ENCODE peak calls at places on chromosome 10, in eight cellular contexts. Y is BE2C; N is activated naive CD8-positive, alpha-beta T cell treated with anti-CD3 and anti-CD28 coated beads for 36 hours; B is AG09319; S is Calu3; H is psoas muscle; O is activated T-helper 1 cell treated with anti-CD3 and anti-CD28 coated beads, Interleukin-2, amount 50 U/mL, for 16 hours; J is natural killer cell treated with Interleukin-12 subunit alpha and Interleukin-12 subunit beta and Interleukin-15 and Interleukin-18, amount 100 ng/mL, for 72 hours. P is an unnamed sample.

GRCh38 chr10:86439544-86439943 is 72.9 kb upstream of the GRID1 start:
- DNase-seq in O (no peak), S (peak), Y (peak), H (peak), N (no peak), J (no peak), B (peak), P (no peak)

GRCh38 chr10:103395754-103396066 is 565 bp downstream of the ATP5MK start:
- DNase-seq in Y (no peak), H (peak), B (no peak), S (no peak), N (peak), J (no peak), O (no peak), P (no peak)

GRCh38 chr10:129744134-129744895 is 219.8 kb downstream of the EBF3 start:
- DNase-seq in O (no peak), B (no peak), N (no peak), H (no peak), S (no peak), J (no peak), Y (no peak), P (no peak)

GRCh38 chr10:91603931-91604331 is 28.9 kb downstream of the PPP1R3C start:
- DNase-seq in B (no peak), H (no peak), N (no peak), S (peak), Y (no peak), J (no peak), O (no peak), P (no peak)

GRCh38 chr10:15295540-15296325 is 75.4 kb downstream of the FAM171A1 start:
- DNase-seq in O (no peak), Y (no peak), J (no peak), N (no peak), B (no peak), S (no peak), H (no peak), P (no peak)

GRCh38 chr10:44860811-44861751 is 50.1 kb upstream of the TMEM72 start:
- DNase-seq in H (peak), S (no peak), Y (no peak), N (no peak), O (no peak), B (peak), J (no peak), P (no peak)

GRCh38 chr10:60433684-60434083 is 44.0 kb upstream of the ANK3 start:
- DNase-seq in J (no peak), H (no peak), S (no peak), B (no peak), N (no peak), Y (no peak), O (no peak), P (no peak)

GRCh38 chr10:125151824-125152634 is 8.3 kb downstream of the CTBP2 start:
- DNase-seq in Y (no peak), J (peak), N (no peak), O (no peak), S (peak), H (no peak), B (no peak), P (no peak)

GRCh38 chr10:100986952-100987684 is at the start of the genes MRPL43 and TWNK:
- DNase-seq in O (peak), Y (peak), B (no peak), N (peak), S (peak), J (peak), H (peak), P (peak)

GRCh38 chr10:86348321-86349210 is 18.0 kb downstream of the GRID1 start:
- DNase-seq in J (peak), B (no peak), N (no peak), H (no peak), O (no peak), Y (peak), S (no peak), P (peak)

GRCh38 chr10:23035569-23035968 is 59.8 kb upstream of the MSRB2 start:
- DNase-seq in B (no peak), S (peak), H (no peak), J (no peak), O (no peak), N (no peak), Y (peak), P (no peak)

GRCh38 chr10:111076191-111076681 is 593 bp upstream of the ADRA2A start:
- DNase-seq in O (no peak), N (peak), J (no peak), Y (peak), B (no peak), H (peak), S (peak), P (no peak)

GRCh38 chr10:59905066-59905734 is 1.2 kb downstream of the CCDC6 start:
- DNase-seq in N (peak), H (peak), O (peak), Y (peak), S (peak), B (no peak), J (peak), P (no peak)

GRCh38 chr10:100907175-100907574 is 5.6 kb upstream of the SLF2 start:
- DNase-seq in O (no peak), H (no peak), J (no peak), B (no peak), Y (no peak), S (no peak), N (no peak), P (no peak)